ENCODE peak calls at places on chromosome 15, in five cellular contexts. F is neuronal stem cell, Y is Panc1, E is AG04450, U is Caco-2. X is an unnamed sample.

GRCh38 chr15:78842519-78842918 is 30.2 kb upstream of the MORF4L1 start:
- DNase-seq in F (no peak), Y (no peak), E (no peak), U (no peak), X (no peak)

GRCh38 chr15:42879390-42879912 is 41.1 kb downstream of the TTBK2 start:
- DNase-seq in F (no peak), Y (no peak), E (no peak), U (no peak), X (no peak)

GRCh38 chr15:67826717-67827560 is 1.6 kb downstream of the SKOR1 start:
- DNase-seq in F (no peak), Y (no peak), E (no peak), U (no peak), X (no peak)

GRCh38 chr15:50219820-50220219 is 37.8 kb downstream of the SLC27A2 start:
- DNase-seq in F (no peak), Y (no peak), E (no peak), U (peak; percentile 8), X (no peak)

GRCh38 chr15:95556866-95557225 is 773.7 kb upstream of the NR2F2 start:
- DNase-seq in F (no peak), Y (no peak), E (no peak), U (no peak), X (no peak)

GRCh38 chr15:22808240-22808639 is 21.8 kb downstream of the NIPA1 start:
- DNase-seq in F (no peak), Y (no peak), E (no peak), U (no peak), X (no peak)

GRCh38 chr15:96629501-96629900 is 299.0 kb downstream of the NR2F2 start:
- DNase-seq in F (no peak), Y (no peak), E (no peak), U (no peak), X (no peak)

GRCh38 chr15:56736308-56736707 is 3.0 kb upstream of the ZNF280D start:
- DNase-seq in F (no peak), Y (no peak), E (no peak), U (no peak), X (no peak)

GRCh38 chr15:25238716-25239470 is 199.9 kb downstream of the UBE3A start:
- DNase-seq in F (no peak), Y (no peak), E (no peak), U (no peak), X (peak; percentile 5)

GRCh38 chr15:25236861-25237155 is 202.0 kb downstream of the UBE3A start:
- DNase-seq in F (no peak), Y (no peak), E (no peak), U (no peak), X (no peak)

GRCh38 chr15:25236143-25236860 is 202.5 kb downstream of the UBE3A start:
- DNase-seq in F (no peak), Y (no peak), E (no peak), U (no peak), X (no peak)

GRCh38 chr15:25238126-25238525 is 200.7 kb downstream of the UBE3A start:
- DNase-seq in F (no peak), Y (no peak), E (no peak), U (no peak), X (no peak)

DNA sequence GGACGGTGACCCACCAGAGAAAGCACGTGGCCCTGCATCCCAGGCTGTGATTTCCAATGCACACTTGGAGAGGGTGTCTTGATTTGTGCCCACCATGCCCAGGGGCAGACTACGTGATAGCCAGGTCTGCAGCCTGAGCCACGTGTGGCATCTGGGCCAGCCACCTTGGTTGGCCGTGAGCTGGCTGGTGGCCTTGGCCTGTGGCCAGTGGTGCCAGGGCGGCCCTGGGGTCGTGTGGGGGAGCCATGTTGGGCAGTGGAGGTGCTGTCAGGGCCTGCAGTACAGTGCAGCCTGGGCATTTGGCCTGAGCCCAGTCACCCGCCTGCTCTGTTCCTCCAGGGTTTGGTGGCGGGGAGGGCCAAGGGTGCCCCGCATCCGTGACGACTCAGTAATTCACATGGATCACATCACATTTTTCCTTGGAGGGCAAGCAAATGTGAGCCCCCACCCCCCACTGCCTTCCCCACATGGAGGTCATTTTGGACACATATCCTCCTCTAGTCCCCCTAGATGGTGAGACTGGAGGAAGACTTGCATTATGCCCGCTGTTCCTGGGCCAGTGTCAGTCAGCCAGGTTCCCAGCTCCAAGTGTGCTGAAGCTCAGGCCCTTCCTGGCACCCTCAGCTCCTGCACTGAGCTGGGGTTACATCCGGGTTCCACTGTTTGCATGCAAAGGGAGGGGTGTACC is 201.4 kb downstream of the UBE3A start:
- DNase-seq in F (no peak), Y (no peak), E (no peak), U (no peak), X (no peak)
- H3K9me3 ChIP-seq in F (peaks cover 67% of the 10 kb centered on the region), Y (no peaks in the 10 kb centered on the region), E (peaks cover 98% of the 10 kb centered on the region), U (peaks cover 28% of the 10 kb centered on the region), X (no peaks in the 10 kb centered on the region)

GRCh38 chr15:46366360-46367007 is 731.7 kb downstream of the SQOR start:
- DNase-seq in F (no peak), Y (no peak), E (no peak), U (no peak), X (no peak)
- H3K9me3 ChIP-seq in F (no peaks in the 10 kb centered on the region), Y (peaks cover 2% of the 10 kb centered on the region), E (no peaks in the 10 kb centered on the region), U (peaks cover under 1% of the 10 kb centered on the region), X (no peaks in the 10 kb centered on the region)

DNA sequence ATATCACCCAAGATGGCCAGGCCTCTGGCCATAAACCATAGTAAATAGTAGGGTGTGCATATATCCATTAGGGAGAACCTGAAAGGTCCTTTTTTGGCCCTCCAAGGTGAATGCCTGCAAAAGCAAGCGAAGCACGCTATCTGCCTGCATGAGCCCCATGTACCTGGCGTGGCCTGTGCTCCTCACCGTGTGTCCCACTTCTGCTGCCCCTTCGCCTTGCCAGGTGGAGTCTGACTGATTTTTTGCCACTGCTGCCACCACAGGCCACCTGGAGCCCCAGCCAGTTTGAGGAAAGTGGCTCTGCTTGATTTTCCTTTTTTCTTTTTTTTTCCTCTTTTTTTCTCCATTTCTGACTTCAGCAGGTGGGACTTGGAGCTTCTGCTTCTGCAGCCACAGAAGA is 139.7 kb downstream of the SNRPN start:
- DNase-seq in F (no peak), Y (no peak), E (no peak), U (no peak), X (no peak)
- H3K9me3 ChIP-seq in F (peaks cover 10% of the 10 kb centered on the region), Y (peaks cover 11% of the 10 kb centered on the region), E (peaks cover 36% of the 10 kb centered on the region), U (peaks cover 7% of the 10 kb centered on the region), X (peaks cover 31% of the 10 kb centered on the region)

GRCh38 chr15:28989896-28990295 is 104.1 kb downstream of the APBA2 start:
- DNase-seq in F (no peak), Y (no peak), E (no peak), U (no peak), X (no peak)
- H3K9me3 ChIP-seq in F (no peaks in the 10 kb centered on the region), Y (no peaks in the 10 kb centered on the region), E (no peaks in the 10 kb centered on the region), U (no peaks in the 10 kb centered on the region), X (no peaks in the 10 kb centered on the region)

DNA sequence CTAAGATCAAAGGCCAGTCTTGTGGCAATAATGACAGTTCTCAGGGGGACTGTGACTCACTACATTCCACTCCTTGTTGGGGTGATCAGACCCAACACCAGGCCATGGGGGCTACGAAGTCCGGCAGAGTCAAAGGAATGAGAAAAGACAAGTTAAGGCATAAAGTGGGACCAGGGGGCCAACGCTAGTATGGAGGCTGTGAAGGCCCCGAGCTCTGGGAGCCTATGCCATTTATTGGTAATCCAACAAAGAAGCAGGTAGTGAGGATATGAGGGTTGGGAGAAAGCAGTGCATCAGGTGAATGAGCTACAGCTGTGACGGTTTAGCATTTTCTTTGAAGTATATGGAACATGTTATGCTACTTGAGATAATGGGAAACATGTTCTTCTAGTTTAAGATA is 104.4 kb upstream of the C2CD4B start:
- DNase-seq in F (no peak), Y (no peak), E (no peak), U (peak; percentile 15), X (no peak)
- H3K9me3 ChIP-seq in F (peaks cover 12% of the 10 kb centered on the region), Y (peaks cover 18% of the 10 kb centered on the region), E (peaks cover 20% of the 10 kb centered on the region), U (peaks cover 22% of the 10 kb centered on the region), X (peaks cover 17% of the 10 kb centered on the region)

DNA sequence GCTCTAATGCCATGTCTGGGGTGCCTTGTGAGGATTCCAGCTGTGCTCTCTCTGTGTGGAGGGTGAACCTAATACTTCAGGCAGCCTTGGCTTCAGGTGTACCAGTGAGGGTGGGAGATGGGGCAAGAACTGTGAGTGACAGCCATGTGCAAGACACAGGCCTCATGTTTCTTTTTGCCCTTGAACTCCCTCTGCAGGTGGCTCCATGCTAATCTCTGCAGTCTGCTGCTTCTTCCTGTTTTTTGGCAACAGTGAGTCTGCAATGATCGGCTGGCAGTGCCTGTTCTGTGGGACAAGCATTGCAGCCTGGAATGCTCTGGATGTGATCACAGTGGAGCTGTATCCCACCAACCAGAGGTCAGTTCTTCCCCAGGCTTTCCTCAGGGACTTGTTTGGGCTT is 189.3 kb downstream of the SV2B start:
- DNase-seq in F (no peak), Y (no peak), E (no peak), U (no peak), X (no peak)
- H3K9me3 ChIP-seq in F (no peaks in the 10 kb centered on the region), Y (no peaks in the 10 kb centered on the region), E (no peaks in the 10 kb centered on the region), U (no peaks in the 10 kb centered on the region), X (no peaks in the 10 kb centered on the region)

X was measured in T-helper 17 cell.